ENCODE peak calls at places on chromosomes 11 and 22, in ten cellular contexts. V is tibial nerve, T is neural progenitor cell, X is astrocyte of the spinal cord, H is endodermal cell, B is epithelial cell of esophagus, J is Caco-2, R is HFF-Myc, U is fibroblast of mammary gland, A is GM23338. G is an unnamed sample.
A peak's percentile ranks its signal among the peaks of the same experiment; 100 is the strongest.

GRCh38 chr11:69525516-69526452 is 44.3 kb downstream of the LINC01488 start:
- DNase-seq in V (no peak), T (no peak), X (no peak), H (peak; percentile 47), B (no peak), J (no peak), R (no peak), U (no peak), A (no peak), G (no peak)

GRCh38 chr11:100068116-100068515 is 619.0 kb upstream of the ARHGAP42 start:
- DNase-seq in V (no peak), T (no peak), X (no peak), H (no peak), B (peak; percentile 65), J (no peak), R (no peak), U (no peak), A (no peak), G (no peak)

GRCh38 chr11:28763876-28764275 is 655.7 kb downstream of the METTL15 start:
- DNase-seq in V (no peak), T (no peak), X (no peak), H (no peak), B (no peak), J (no peak), R (no peak), U (no peak), A (no peak), G (no peak)

GRCh38 chr11:462107-462890 is 12.2 kb downstream of the PTDSS2 start:
- DNase-seq in V (no peak), T (no peak), X (no peak), H (no peak), B (no peak), J (no peak), R (no peak), U (no peak), A (no peak), G (no peak)

GRCh38 chr22:36349726-36350125 is 38.0 kb downstream of the MYH9 start:
- DNase-seq in V (no peak), T (no peak), X (peak; percentile 83), H (no peak), B (no peak), J (no peak), R (no peak), U (no peak), A (no peak), G (no peak)

GRCh38 chr11:70018816-70019215 is 59.3 kb upstream of the ANO1 start:
- DNase-seq in V (no peak), T (no peak), X (no peak), H (no peak), B (no peak), J (no peak), R (no peak), U (no peak), A (no peak), G (no peak)

GRCh38 chr11:59261150-59261549 is 48.4 kb upstream of the MPEG1 start:
- DNase-seq in V (no peak), T (no peak), X (no peak), H (peak; percentile 24), B (no peak), J (no peak), R (no peak), U (no peak), A (no peak), G (no peak)

GRCh38 chr11:126352934-126353801 is 2.3 kb upstream of the ST3GAL4 start:
- DNase-seq in V (no peak), T (no peak), X (peak; percentile 62), H (no peak), B (peak; percentile 88), J (no peak), R (peak; percentile 32), U (peak; percentile 86), A (peak; percentile 57), G (peak; percentile 37)

GRCh38 chr11:129013737-129014475 is 71.2 kb upstream of the TP53AIP1 start:
- DNase-seq in V (no peak), T (no peak), X (no peak), H (no peak), B (peak; percentile 68), J (peak; percentile 25), R (no peak), U (no peak), A (no peak), G (no peak)

GRCh38 chr11:129021295-129021694 is 78.6 kb upstream of the TP53AIP1 start:
- DNase-seq in V (no peak), T (no peak), X (no peak), H (no peak), B (no peak), J (no peak), R (no peak), U (peak; percentile 20), A (no peak), G (no peak)

GRCh38 chr11:129023968-129024676 is 81.5 kb upstream of the TP53AIP1 start:
- DNase-seq in V (no peak), T (peak; percentile 65), X (peak; percentile 38), H (peak; percentile 89), B (peak; percentile 97), J (peak; percentile 89), R (no peak), U (no peak), A (peak; percentile 77), G (no peak)

DNA sequence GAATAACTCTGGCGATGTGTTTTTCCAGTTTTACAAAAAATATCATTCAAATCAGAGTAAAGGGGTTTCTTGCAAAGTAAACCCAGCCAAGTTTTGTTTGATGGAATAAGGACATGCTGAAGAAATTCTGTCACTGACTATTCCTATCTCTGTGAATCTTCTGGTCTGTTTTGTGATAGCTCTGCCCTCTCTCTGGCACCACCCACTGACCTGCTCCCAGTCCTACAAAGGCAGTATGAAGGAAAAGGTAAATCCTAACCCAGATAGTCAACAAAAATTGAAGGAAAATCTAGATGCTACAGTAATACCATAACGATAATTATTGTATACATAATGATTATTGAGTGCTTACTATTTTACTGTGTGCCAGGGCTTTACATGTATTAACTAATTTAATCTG is 76.3 kb upstream of the TP53AIP1 start:
- DNase-seq in V (no peak), T (peak; percentile 1), X (no peak), H (no peak), B (no peak), J (peak; percentile 15), R (no peak), U (no peak), A (peak; percentile 18), G (no peak)
- TF ChIP-seq CTCF in V (no peak), T (peak; percentile 9), X (no peak), H (peak; percentile 35), B (peak; percentile 38), J (no peak), R (no peak), U (no peak), A (peak; percentile 27), G (no peak)

GRCh38 chr11:81916459-81916858 is 817.2 kb downstream of the FAM181B start:
- DNase-seq in V (no peak), T (no peak), X (no peak), H (no peak), B (peak; percentile 5), J (no peak), R (no peak), U (peak; percentile 0), A (no peak), G (no peak)

GRCh38 chr11:81915045-81915444 is 818.6 kb downstream of the FAM181B start:
- DNase-seq in V (no peak), T (no peak), X (peak; percentile 3), H (no peak), B (no peak), J (no peak), R (no peak), U (no peak), A (no peak), G (no peak)

GRCh38 chr11:81907996-81908395 is 825.7 kb downstream of the FAM181B start:
- DNase-seq in V (no peak), T (no peak), X (peak; percentile 37), H (no peak), B (no peak), J (no peak), R (no peak), U (peak; percentile 2), A (no peak), G (no peak)

GRCh38 chr11:81913793-81914192 is 819.9 kb downstream of the FAM181B start:
- DNase-seq in V (no peak), T (no peak), X (no peak), H (no peak), B (no peak), J (no peak), R (no peak), U (no peak), A (no peak), G (no peak)
- TF ChIP-seq CTCF in V (no peak), T (no peak), X (no peak), H (no peak), B (no peak), J (no peak), R (no peak), U (no peak), A (no peak), G (no peak)

GRCh38 chr11:17430616-17431015 is 42.2 kb upstream of the KCNJ11 start:
- DNase-seq in V (no peak), T (no peak), X (no peak), H (no peak), B (no peak), J (no peak), R (no peak), U (no peak), A (no peak), G (no peak)

GRCh38 chr11:17431139-17431538 is 42.7 kb upstream of the KCNJ11 start:
- DNase-seq in V (no peak), T (no peak), X (no peak), H (no peak), B (no peak), J (no peak), R (no peak), U (peak; percentile 2), A (no peak), G (no peak)

GRCh38 chr11:17432041-17432440 is 43.6 kb upstream of the KCNJ11 start:
- DNase-seq in V (no peak), T (no peak), X (no peak), H (no peak), B (no peak), J (no peak), R (no peak), U (no peak), A (no peak), G (no peak)

GRCh38 chr11:17428930-17429329 is 40.5 kb upstream of the KCNJ11 start:
- DNase-seq in V (no peak), T (no peak), X (no peak), H (no peak), B (no peak), J (no peak), R (no peak), U (no peak), A (no peak), G (no peak)

DNA sequence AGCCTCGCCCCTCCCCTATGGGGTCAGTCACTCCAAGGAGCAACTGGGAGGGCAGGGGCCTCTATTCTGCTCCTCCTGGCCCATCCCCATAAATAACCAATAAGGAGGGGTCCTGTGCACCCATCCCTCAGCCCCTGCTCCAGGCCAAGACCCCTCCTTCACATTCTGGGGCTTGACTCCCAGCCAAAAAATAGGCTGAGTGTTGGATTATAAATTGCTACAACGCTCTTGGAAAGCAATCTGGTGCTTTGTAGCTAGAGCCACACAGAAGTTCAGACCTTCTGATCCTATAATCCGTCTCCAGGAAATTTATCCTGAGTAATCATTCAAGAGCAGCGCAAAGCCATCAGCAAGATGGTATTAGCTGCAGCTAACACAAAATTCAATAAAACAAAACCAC is 42.5 kb downstream of the ABCC8 start:
- DNase-seq in V (no peak), T (no peak), X (no peak), H (no peak), B (no peak), J (no peak), R (no peak), U (no peak), A (no peak), G (no peak)
- TF ChIP-seq CTCF in V (no peak), T (no peak), X (no peak), H (no peak), B (no peak), J (no peak), R (no peak), U (no peak), A (no peak), G (no peak)

GRCh38 chr11:46073632-46074031 is 47.6 kb downstream of the PHF21A start:
- DNase-seq in V (no peak), T (no peak), X (no peak), H (no peak), B (no peak), J (no peak), R (no peak), U (no peak), A (no peak), G (no peak)

GRCh38 chr11:46075168-46075567 is 46.1 kb downstream of the PHF21A start:
- DNase-seq in V (no peak), T (no peak), X (peak; percentile 81), H (no peak), B (peak; percentile 86), J (no peak), R (peak; percentile 19), U (peak; percentile 76), A (no peak), G (no peak)

GRCh38 chr11:46072172-46072964 is 48.9 kb downstream of the PHF21A start:
- DNase-seq in V (no peak), T (no peak), X (no peak), H (no peak), B (no peak), J (no peak), R (no peak), U (peak; percentile 51), A (no peak), G (peak; percentile 30)

GRCh38 chr11:46079662-46080061 is 41.6 kb downstream of the PHF21A start:
- DNase-seq in V (no peak), T (no peak), X (no peak), H (no peak), B (no peak), J (no peak), R (no peak), U (no peak), A (no peak), G (no peak)

GRCh38 chr11:46075928-46076327 is 45.3 kb downstream of the PHF21A start:
- DNase-seq in V (no peak), T (no peak), X (no peak), H (no peak), B (peak; percentile 37), J (peak; percentile 5), R (no peak), U (no peak), A (peak; percentile 36), G (no peak)
- TF ChIP-seq CTCF in V (no peak), T (peak; percentile 12), X (peak; percentile 44), H (peak; percentile 70), B (peak; percentile 65), J (no peak), R (peak; percentile 8), U (peak; percentile 29), A (peak; percentile 46), G (peak; percentile 4)

G was measured in AG09319.